ENCODE peak calls at places on chromosomes 13 and 19, in seven cellular contexts. A is GM12865; K is hepatic stellate cell; N is stimulated activated CD4-positive, alpha-beta T cell treated with anti-CD3 and anti-CD28 coated beads, Interleukin-15, amount 100 ng/mL, for 1 hour; I is body of pancreas; G is thoracic aorta; D is NK-92 treated with Interleukin-12 subunit alpha and Interleukin-12 subunit beta, amount 100 ng/mL, for 24 hours. J is an unnamed sample.

GRCh38 chr19:50189326-50189725 is 14.1 kb upstream of the MYH14 start:
- DNase-seq in A (no peak), K (no peak), N (no peak), I (no peak), G (no peak), D (no peak), J (no peak)

GRCh38 chr13:33259296-33259695 is 26.3 kb downstream of the STARD13 start:
- DNase-seq in A (no peak), K (no peak), N (no peak), I (no peak), G (no peak), D (no peak), J (no peak)

GRCh38 chr19:6668696-6669095 is 1.3 kb downstream of the TNFSF14 start:
- DNase-seq in A (peak; percentile 52), K (no peak), N (no peak), I (no peak), G (no peak), D (no peak), J (no peak)

GRCh38 chr19:46392837-46393236 is 20.5 kb downstream of the CCDC8 start:
- DNase-seq in A (no peak), K (no peak), N (no peak), I (no peak), G (no peak), D (no peak), J (no peak)

GRCh38 chr19:18157465-18158063 is 4.6 kb downstream of the PIK3R2 start:
- DNase-seq in A (no peak), K (no peak), N (no peak), I (peak; percentile 74), G (no peak), D (no peak), J (no peak)

GRCh38 chr19:15379996-15380647 is 535 bp upstream of the AKAP8 start:
- DNase-seq in A (peak; percentile 74), K (no peak), N (no peak), I (peak; percentile 58), G (no peak), D (no peak), J (peak; percentile 93)

GRCh38 chr13:99982741-99983400 is 1.3 kb downstream of the ZIC2 start:
- DNase-seq in A (no peak), K (no peak), N (no peak), I (no peak), G (no peak), D (no peak), J (no peak)

GRCh38 chr19:2273356-2274184 is 8.4 kb downstream of the PEAK3 start:
- DNase-seq in A (peak; percentile 97), K (peak; percentile 89), N (peak; percentile 61), I (peak; percentile 77), G (no peak), D (peak; percentile 71), J (peak; percentile 91)

GRCh38 chr13:46633416-46633815 is 80.4 kb downstream of the LRCH1 start:
- DNase-seq in A (no peak), K (peak; percentile 68), N (no peak), I (no peak), G (no peak), D (no peak), J (no peak)

GRCh38 chr19:50969413-50969760 is at the start of gene KLK6:
- DNase-seq in A (no peak), K (no peak), N (no peak), I (no peak), G (no peak), D (no peak), J (no peak)

GRCh38 chr19:41535029-41535622 is 40.8 kb upstream of the CEACAM21 start:
- DNase-seq in A (peak; percentile 88), K (no peak), N (no peak), I (no peak), G (no peak), D (no peak), J (no peak)

GRCh38 chr13:49214917-49215376 is 5.2 kb upstream of the MLNR start:
- DNase-seq in A (peak; percentile 71), K (no peak), N (no peak), I (peak; percentile 29), G (no peak), D (peak; percentile 43), J (peak; percentile 65)

GRCh38 chr19:15702590-15702930 is 25.3 kb upstream of the OR10H2 start:
- DNase-seq in A (peak; percentile 34), K (no peak), N (no peak), I (peak; percentile 67), G (no peak), D (no peak), J (peak; percentile 63)

GRCh38 chr19:16247353-16248182 is 49.9 kb downstream of the AP1M1 start:
- DNase-seq in A (peak; percentile 85), K (peak; percentile 95), N (peak; percentile 73), I (peak; percentile 83), G (peak; percentile 59), D (peak; percentile 49), J (peak; percentile 83)

GRCh38 chr13:101116381-101116780 is 299.9 kb downstream of the NALCN start:
- DNase-seq in A (no peak), K (no peak), N (no peak), I (no peak), G (no peak), D (no peak), J (no peak)

GRCh38 chr19:39843919-39844793 is 2.0 kb downstream of the FBL start:
- DNase-seq in A (peak; percentile 73), K (peak; percentile 50), N (no peak), I (no peak), G (no peak), D (no peak), J (peak; percentile 84)

GRCh38 chr13:40629678-40630384 is 36.6 kb downstream of the FOXO1 start:
- DNase-seq in A (peak; percentile 81), K (no peak), N (no peak), I (no peak), G (no peak), D (no peak), J (no peak)

GRCh38 chr19:15836595-15837398 is 21.3 kb upstream of the OR10H1 start:
- DNase-seq in A (peak; percentile 97), K (peak; percentile 96), N (peak; percentile 90), I (peak; percentile 96), G (peak; percentile 91), D (peak; percentile 99), J (peak; percentile 98)

GRCh38 chr19:56566904-56567273 is 379 bp upstream of the ZNF470 start:
- DNase-seq in A (peak; percentile 2), K (peak; percentile 36), N (no peak), I (peak; percentile 24), G (peak; percentile 4), D (no peak), J (peak; percentile 80)

GRCh38 chr13:112079696-112080095 is 12.7 kb downstream of the SOX1 start:
- DNase-seq in A (no peak), K (no peak), N (no peak), I (no peak), G (no peak), D (no peak), J (no peak)

GRCh38 chr19:958967-959685 is 25.0 kb upstream of the WDR18 start:
- DNase-seq in A (no peak), K (no peak), N (no peak), I (no peak), G (no peak), D (no peak), J (no peak)

GRCh38 chr13:97434417-97435296 is 688 bp downstream of the RAP2A start:
- DNase-seq in A (peak; percentile 52), K (no peak), N (peak; percentile 5), I (peak; percentile 42), G (no peak), D (peak; percentile 54), J (peak; percentile 73)

GRCh38 chr13:107365466-107366215 is 797.7 kb upstream of the ARGLU1 start:
- DNase-seq in A (no peak), K (peak; percentile 22), N (no peak), I (no peak), G (no peak), D (no peak), J (no peak)

GRCh38 chr13:51912091-51912490 is 50.3 kb downstream of the CCDC70 start:
- DNase-seq in A (no peak), K (no peak), N (no peak), I (peak; percentile 33), G (no peak), D (no peak), J (no peak)

GRCh38 chr19:58483776-58484175 is 7.6 kb downstream of the ZNF446 start:
- DNase-seq in A (no peak), K (peak; percentile 65), N (no peak), I (no peak), G (no peak), D (no peak), J (no peak)

GRCh38 chr13:94412870-94413269 is 66.6 kb downstream of the DCT start:
- DNase-seq in A (no peak), K (no peak), N (no peak), I (no peak), G (no peak), D (no peak), J (no peak)

GRCh38 chr13:101258509-101258908 is 157.8 kb downstream of the NALCN start:
- DNase-seq in A (no peak), K (no peak), N (no peak), I (no peak), G (no peak), D (no peak), J (no peak)

GRCh38 chr13:30032263-30032662 is 181.8 kb upstream of the UBL3 start:
- DNase-seq in A (no peak), K (no peak), N (no peak), I (no peak), G (no peak), D (no peak), J (no peak)

GRCh38 chr19:33291623-33292534 is 10.5 kb downstream of the CEBPA start:
- DNase-seq in A (no peak), K (no peak), N (no peak), I (no peak), G (no peak), D (no peak), J (no peak)